ENCODE peak calls at places on chromosomes 5 and 9, in six cellular contexts. One of them, this sample, is unnamed.
A peak's percentile ranks its signal among the peaks of the same experiment; 100 is the strongest.

GRCh38 chr5:101080485-101081240 is 177.6 kb upstream of the ST8SIA4 start:
- DNase-seq in suprapubic skin: no peak
- DNase-seq in fibroblast of mammary gland: peak; percentile 91
- DNase-seq in kidney epithelial cell: no peak
- DNase-seq in mammary epithelial cell: no peak
- DNase-seq in BJ: no peak
- DNase-seq in this sample: no peak

GRCh38 chr5:62306494-62307363 is 723 bp downstream of the KIF2A start:
- DNase-seq in kidney epithelial cell: no peak
- DNase-seq in mammary epithelial cell: peak; percentile 30
- DNase-seq in suprapubic skin: peak; percentile 76
- DNase-seq in BJ: no peak
- DNase-seq in fibroblast of mammary gland: peak; percentile 33
- DNase-seq in this sample: no peak

GRCh38 chr5:88732862-88733261 is 150.1 kb downstream of the MEF2C start:
- DNase-seq in kidney epithelial cell: no peak
- DNase-seq in suprapubic skin: no peak
- DNase-seq in fibroblast of mammary gland: no peak
- DNase-seq in mammary epithelial cell: no peak
- DNase-seq in BJ: no peak
- DNase-seq in this sample: no peak

GRCh38 chr5:105754056-105754455 is 1916.7 kb downstream of the EFNA5 start:
- DNase-seq in BJ: no peak
- DNase-seq in fibroblast of mammary gland: no peak
- DNase-seq in kidney epithelial cell: peak; percentile 41
- DNase-seq in mammary epithelial cell: no peak
- DNase-seq in suprapubic skin: no peak
- DNase-seq in this sample: peak; percentile 9

GRCh38 chr9:87859786-87860185 is 22.9 kb upstream of the SPATA31E1 start:
- DNase-seq in suprapubic skin: no peak
- DNase-seq in fibroblast of mammary gland: no peak
- DNase-seq in mammary epithelial cell: no peak
- DNase-seq in BJ: no peak
- DNase-seq in kidney epithelial cell: no peak
- DNase-seq in this sample: no peak

GRCh38 chr5:59342181-59342580 is 551.3 kb downstream of the PDE4D start:
- DNase-seq in fibroblast of mammary gland: no peak
- DNase-seq in mammary epithelial cell: no peak
- DNase-seq in suprapubic skin: no peak
- DNase-seq in kidney epithelial cell: no peak
- DNase-seq in BJ: no peak
- DNase-seq in this sample: no peak

GRCh38 chr9:16637938-16638337 is 232.5 kb downstream of the BNC2 start:
- DNase-seq in suprapubic skin: no peak
- DNase-seq in kidney epithelial cell: no peak
- DNase-seq in mammary epithelial cell: peak; percentile 26
- DNase-seq in BJ: no peak
- DNase-seq in fibroblast of mammary gland: no peak
- DNase-seq in this sample: no peak

GRCh38 chr9:104993291-104993963 is 65.5 kb upstream of the ABCA1 start:
- DNase-seq in kidney epithelial cell: no peak
- DNase-seq in mammary epithelial cell: no peak
- DNase-seq in BJ: peak; percentile 33
- DNase-seq in fibroblast of mammary gland: peak; percentile 67
- DNase-seq in suprapubic skin: peak; percentile 92
- DNase-seq in this sample: peak; percentile 93

GRCh38 chr5:175718401-175719108 is 60.7 kb downstream of the HRH2 start:
- DNase-seq in mammary epithelial cell: peak; percentile 41
- DNase-seq in kidney epithelial cell: no peak
- DNase-seq in BJ: no peak
- DNase-seq in suprapubic skin: peak; percentile 49
- DNase-seq in fibroblast of mammary gland: no peak
- DNase-seq in this sample: no peak

GRCh38 chr9:112554516-112554915 is 67.9 kb downstream of the KIAA1958 start:
- DNase-seq in mammary epithelial cell: peak; percentile 84
- DNase-seq in fibroblast of mammary gland: peak; percentile 48
- DNase-seq in suprapubic skin: no peak
- DNase-seq in kidney epithelial cell: peak; percentile 47
- DNase-seq in BJ: no peak
- DNase-seq in this sample: peak; percentile 14

GRCh38 chr5:57862471-57863282 is 380.1 kb upstream of the ACTBL2 start:
- DNase-seq in suprapubic skin: no peak
- DNase-seq in mammary epithelial cell: peak; percentile 98
- DNase-seq in kidney epithelial cell: no peak
- DNase-seq in fibroblast of mammary gland: peak; percentile 63
- DNase-seq in BJ: no peak
- DNase-seq in this sample: no peak

GRCh38 chr5:158922816-158923215 is 176.9 kb downstream of the EBF1 start:
- DNase-seq in fibroblast of mammary gland: no peak
- DNase-seq in BJ: no peak
- DNase-seq in kidney epithelial cell: no peak
- DNase-seq in mammary epithelial cell: no peak
- DNase-seq in suprapubic skin: no peak
- DNase-seq in this sample: no peak

GRCh38 chr5:51039915-51040314 is 343.3 kb upstream of the ISL1 start:
- DNase-seq in fibroblast of mammary gland: no peak
- DNase-seq in kidney epithelial cell: no peak
- DNase-seq in mammary epithelial cell: no peak
- DNase-seq in suprapubic skin: no peak
- DNase-seq in BJ: no peak
- DNase-seq in this sample: no peak

GRCh38 chr5:172728481-172729241 is 42.3 kb downstream of the DUSP1 start:
- DNase-seq in mammary epithelial cell: no peak
- DNase-seq in fibroblast of mammary gland: no peak
- DNase-seq in suprapubic skin: no peak
- DNase-seq in BJ: no peak
- DNase-seq in kidney epithelial cell: no peak
- DNase-seq in this sample: no peak

GRCh38 chr9:14189146-14189545 is 124.8 kb downstream of the NFIB start:
- DNase-seq in suprapubic skin: no peak
- DNase-seq in BJ: no peak
- DNase-seq in kidney epithelial cell: no peak
- DNase-seq in mammary epithelial cell: no peak
- DNase-seq in fibroblast of mammary gland: no peak
- DNase-seq in this sample: no peak
- TF ChIP-seq CTCF in suprapubic skin: no peak
- TF ChIP-seq CTCF in BJ: no peak
- TF ChIP-seq CTCF in kidney epithelial cell: no peak
- TF ChIP-seq CTCF in mammary epithelial cell: no peak
- TF ChIP-seq CTCF in fibroblast of mammary gland: no peak
- TF ChIP-seq CTCF in this sample: no peak

GRCh38 chr5:87369431-87369830 is 43.3 kb downstream of the CCNH start:
- DNase-seq in kidney epithelial cell: no peak
- DNase-seq in mammary epithelial cell: no peak
- DNase-seq in suprapubic skin: no peak
- DNase-seq in fibroblast of mammary gland: no peak
- DNase-seq in BJ: no peak
- DNase-seq in this sample: no peak

GRCh38 chr5:87367243-87367642 is 45.5 kb downstream of the CCNH start:
- DNase-seq in kidney epithelial cell: no peak
- DNase-seq in suprapubic skin: no peak
- DNase-seq in BJ: no peak
- DNase-seq in mammary epithelial cell: no peak
- DNase-seq in fibroblast of mammary gland: no peak
- DNase-seq in this sample: no peak

DNA sequence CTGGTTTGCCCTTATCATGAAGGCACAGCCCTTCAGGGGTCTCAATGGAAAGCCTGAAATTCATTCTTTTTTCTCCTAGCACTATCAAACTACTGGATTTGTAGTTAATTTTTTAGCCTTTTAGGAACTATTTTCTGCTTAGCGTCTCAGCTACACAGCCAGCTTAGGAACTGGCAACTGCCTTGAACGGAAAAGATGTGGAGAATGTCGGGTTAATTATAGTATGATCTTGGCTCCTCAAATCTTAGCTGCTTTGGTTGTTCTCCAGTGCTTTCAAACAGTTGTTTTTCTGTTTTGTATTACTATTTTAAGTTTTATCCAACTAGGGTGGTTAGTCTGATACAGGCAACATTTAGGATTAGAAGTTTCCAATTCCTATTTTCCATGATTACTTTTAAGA is 44.1 kb downstream of the CCNH start:
- DNase-seq in suprapubic skin: no peak
- DNase-seq in BJ: no peak
- DNase-seq in mammary epithelial cell: no peak
- DNase-seq in kidney epithelial cell: no peak
- DNase-seq in fibroblast of mammary gland: no peak
- DNase-seq in this sample: no peak
- H3K4me3 ChIP-seq in suprapubic skin: no peak overlapping the region
- H3K4me3 ChIP-seq in BJ: no peak overlapping the region
- H3K4me3 ChIP-seq in mammary epithelial cell: no peak overlapping the region
- H3K4me3 ChIP-seq in kidney epithelial cell: no peak overlapping the region
- H3K4me3 ChIP-seq in fibroblast of mammary gland: no peak overlapping the region
- H3K4me3 ChIP-seq in this sample: no peak overlapping the region

GRCh38 chr9:12667892-12668291 is 25.3 kb upstream of the TYRP1 start:
- DNase-seq in BJ: no peak
- DNase-seq in fibroblast of mammary gland: no peak
- DNase-seq in suprapubic skin: no peak
- DNase-seq in kidney epithelial cell: no peak
- DNase-seq in mammary epithelial cell: peak; percentile 42
- DNase-seq in this sample: no peak

DNA sequence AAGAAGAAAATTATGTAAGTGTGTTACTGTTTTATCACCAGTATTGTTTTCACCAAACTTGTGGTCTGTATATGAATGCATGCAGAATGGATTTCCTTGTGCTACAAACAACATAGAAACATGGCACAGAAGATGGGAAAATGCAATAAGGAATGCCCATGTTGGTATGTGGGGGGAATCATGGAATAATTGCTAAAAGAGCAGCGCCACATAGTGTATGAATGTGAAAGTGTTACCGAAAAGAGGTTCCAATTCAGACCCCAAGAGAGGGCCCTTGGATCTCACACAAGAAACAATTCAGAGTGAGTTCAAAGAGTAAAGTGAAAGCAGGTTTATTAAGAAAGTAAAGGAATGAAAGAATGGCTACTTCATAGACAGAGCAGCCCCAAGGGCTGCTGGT is 26.4 kb upstream of the TYRP1 start:
- DNase-seq in suprapubic skin: no peak
- DNase-seq in BJ: no peak
- DNase-seq in mammary epithelial cell: no peak
- DNase-seq in fibroblast of mammary gland: no peak
- DNase-seq in kidney epithelial cell: no peak
- DNase-seq in this sample: no peak
- TF ChIP-seq CTCF in suprapubic skin: no peak
- TF ChIP-seq CTCF in BJ: peak; percentile 35
- TF ChIP-seq CTCF in mammary epithelial cell: peak; percentile 36
- TF ChIP-seq CTCF in fibroblast of mammary gland: peak; percentile 21
- TF ChIP-seq CTCF in kidney epithelial cell: peak; percentile 19
- TF ChIP-seq CTCF in this sample: peak; percentile 16

DNA sequence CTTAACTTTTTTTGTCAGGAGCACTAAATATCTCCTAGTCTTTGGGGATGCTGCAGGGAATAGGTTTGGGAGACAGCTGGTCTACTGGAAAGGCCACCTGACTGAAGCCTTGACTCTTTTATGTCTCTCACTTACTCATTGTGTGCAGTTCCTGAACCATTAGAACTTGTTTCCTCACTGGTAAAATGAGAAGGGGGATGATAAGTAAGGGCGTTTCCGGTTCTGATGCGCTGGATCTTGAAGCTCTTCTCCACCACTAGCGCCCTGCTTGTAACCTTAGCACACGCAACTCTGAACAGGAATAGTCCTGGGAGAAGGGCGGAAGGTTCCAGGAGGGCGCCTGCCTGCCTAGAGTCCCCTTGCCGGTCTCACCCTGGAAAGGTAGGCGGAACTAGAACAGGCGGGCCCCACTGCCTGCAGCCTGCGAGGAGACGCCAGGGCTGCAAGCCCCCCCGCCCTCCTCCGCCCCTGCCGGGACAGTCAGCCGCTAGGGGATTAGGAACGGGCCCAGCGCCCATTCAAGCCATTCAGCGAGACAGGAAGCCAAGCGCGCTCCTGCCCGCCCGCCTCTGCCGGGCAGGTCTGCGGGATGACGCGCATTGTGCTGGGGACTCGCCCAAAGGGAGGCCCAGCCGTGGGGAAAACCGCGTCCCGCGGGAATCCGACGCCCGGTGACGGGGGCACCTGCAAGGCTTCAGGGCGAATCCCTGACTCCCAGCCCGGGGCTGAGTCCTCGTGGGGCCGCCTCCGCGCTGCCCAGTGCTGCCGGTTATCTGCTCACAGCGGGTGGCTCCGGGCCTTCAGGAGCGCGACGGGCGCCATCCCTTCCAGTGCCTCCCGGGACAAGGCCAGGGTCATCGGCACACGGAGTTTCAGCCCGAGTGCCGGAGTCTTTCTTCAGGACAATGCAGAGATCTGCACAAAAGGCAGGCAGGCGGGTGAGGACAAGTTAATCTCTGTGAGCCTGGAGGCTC is 44.0 kb upstream of the XPA start:
- DNase-seq in fibroblast of mammary gland: peak; percentile 42
- DNase-seq in mammary epithelial cell: peak; percentile 66
- DNase-seq in kidney epithelial cell: no peak
- DNase-seq in BJ: peak; percentile 11
- DNase-seq in suprapubic skin: peak; percentile 62
- DNase-seq in this sample: peak; percentile 79
- H3K4me3 ChIP-seq in fibroblast of mammary gland: peak overlapping the region; percentile 12
- H3K4me3 ChIP-seq in mammary epithelial cell: no peak overlapping the region
- H3K4me3 ChIP-seq in kidney epithelial cell: peak overlapping the region; percentile 25
- H3K4me3 ChIP-seq in BJ: peak overlapping the region; percentile 26
- H3K4me3 ChIP-seq in suprapubic skin: peak overlapping the region; percentile 48
- H3K4me3 ChIP-seq in this sample: peak overlapping the region; percentile 35

DNA sequence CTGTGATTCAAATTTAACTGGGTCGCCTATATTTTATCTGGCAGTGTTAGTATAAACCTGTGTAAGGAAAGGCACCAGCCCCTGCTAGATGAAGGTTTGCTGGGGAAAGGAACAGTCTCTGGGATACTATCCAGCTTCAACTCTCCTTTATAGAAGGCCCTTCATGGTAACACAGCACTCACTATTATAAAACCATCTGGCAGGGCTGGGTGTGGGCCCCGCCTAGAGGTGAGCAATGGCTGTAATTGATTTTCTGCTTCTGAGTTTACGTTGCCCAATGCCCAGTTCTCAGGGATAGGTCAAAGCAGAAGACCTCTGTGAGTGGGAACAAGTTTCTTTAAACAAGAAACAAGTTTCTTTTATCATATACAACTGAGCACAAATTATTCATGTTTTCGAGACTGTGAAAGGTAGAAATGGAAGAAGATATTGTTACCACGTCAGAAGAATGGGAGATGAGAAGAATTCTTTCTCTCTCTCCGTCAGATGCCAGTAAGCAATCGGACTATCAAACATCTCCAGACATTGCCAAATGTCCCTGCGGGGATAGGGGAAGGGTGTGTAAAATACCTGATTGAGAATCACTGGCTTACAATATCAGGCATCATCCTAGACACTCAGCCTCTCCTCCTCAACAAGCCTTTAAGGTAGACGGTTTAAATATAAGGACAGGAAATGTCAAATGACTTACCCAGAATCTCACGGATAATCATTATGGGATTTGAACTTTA is 205.8 kb downstream of the PDZD2 start:
- DNase-seq in mammary epithelial cell: peak; percentile 51
- DNase-seq in suprapubic skin: no peak
- DNase-seq in kidney epithelial cell: no peak
- DNase-seq in fibroblast of mammary gland: no peak
- DNase-seq in BJ: no peak
- DNase-seq in this sample: no peak
- TF ChIP-seq CTCF in mammary epithelial cell: no peak
- TF ChIP-seq CTCF in suprapubic skin: no peak
- TF ChIP-seq CTCF in kidney epithelial cell: no peak
- TF ChIP-seq CTCF in fibroblast of mammary gland: no peak
- TF ChIP-seq CTCF in BJ: no peak
- TF ChIP-seq CTCF in this sample: no peak

This sample was measured in retinal pigment epithelial cell.